ENCODE peak calls at places on chromosomes 7 and 10, in nine cellular contexts. E is mammary epithelial cell, S is PC-3, M is IMR-90, I is GM23248, R is colonic mucosa, C is HCT116, A is mesendoderm, Q is fibroblast of lung. W is an unnamed sample.

GRCh38 chr7:65339257-65339656 is 34.4 kb upstream of the ZNF92 start:
- DNase-seq in M (no peak), S (no peak), A (no peak), E (no peak), Q (no peak), I (no peak), C (no peak), R (no peak), W (no peak)

GRCh38 chr7:28920424-28920823 is 37.7 kb downstream of the TRIL start:
- DNase-seq in Q (no peak), A (no peak), C (no peak), E (no peak), M (peak; percentile 4), R (no peak), S (peak; percentile 32), I (peak; percentile 72), W (no peak)

GRCh38 chr10:79552143-79552542 is 8.1 kb downstream of the SFTPA2 start:
- DNase-seq in C (no peak), A (no peak), S (no peak), M (no peak), I (peak; percentile 29), Q (no peak), E (no peak), R (no peak), W (no peak)

GRCh38 chr7:13778967-13779366 is 210.5 kb downstream of the ETV1 start:
- DNase-seq in A (no peak), M (peak; percentile 35), Q (peak; percentile 21), R (no peak), I (peak; percentile 74), S (peak; percentile 92), E (peak; percentile 71), C (peak; percentile 61), W (no peak)

GRCh38 chr10:93437000-93437945 is 44.9 kb downstream of the MYOF start:
- DNase-seq in Q (peak; percentile 99), S (peak; percentile 91), M (peak; percentile 99), C (peak; percentile 86), R (no peak), I (peak; percentile 99), A (peak; percentile 98), E (peak; percentile 97), W (peak; percentile 37)

GRCh38 chr7:1274876-1275684 is 42.4 kb downstream of the UNCX start:
- DNase-seq in R (no peak), Q (no peak), E (no peak), S (no peak), M (no peak), I (no peak), A (no peak), C (no peak), W (no peak)

GRCh38 chr10:121260383-121260782 is 337.9 kb downstream of the FGFR2 start:
- DNase-seq in Q (no peak), S (peak; percentile 15), M (no peak), C (no peak), I (no peak), R (no peak), E (peak; percentile 65), A (no peak), W (no peak)

GRCh38 chr10:27724287-27724686 is 21.3 kb downstream of the MKX start:
- DNase-seq in I (peak; percentile 63), S (peak; percentile 17), A (peak; percentile 81), E (no peak), R (no peak), C (no peak), Q (no peak), M (no peak), W (peak; percentile 27)

GRCh38 chr7:333399-333776 is 43.4 kb downstream of the FOXL3 start:
- DNase-seq in C (no peak), R (peak; percentile 56), E (peak; percentile 21), S (peak; percentile 65), Q (no peak), A (no peak), M (no peak), I (peak; percentile 48), W (peak; percentile 46)

GRCh38 chr10:88781206-88781605 is 21.3 kb upstream of the LIPM start:
- DNase-seq in C (no peak), R (no peak), A (no peak), M (no peak), S (no peak), I (peak; percentile 19), Q (no peak), E (peak; percentile 53), W (no peak)

GRCh38 chr7:5692845-5693278 is 88.6 kb downstream of the RNF216 start:
- DNase-seq in M (peak; percentile 82), S (peak; percentile 89), Q (peak; percentile 92), R (no peak), E (peak; percentile 52), I (peak; percentile 85), A (no peak), C (no peak), W (no peak)

GRCh38 chr10:46549171-46550075 is 7.0 kb downstream of the GPRIN2 start:
- DNase-seq in A (no peak), S (no peak), M (no peak), I (no peak), C (no peak), Q (no peak), R (no peak), E (no peak), W (no peak)

GRCh38 chr10:72316748-72317435 is 37.8 kb downstream of the DNAJB12 start:
- DNase-seq in C (no peak), E (no peak), M (no peak), Q (no peak), R (peak; percentile 88), I (no peak), A (no peak), S (no peak), W (no peak)

GRCh38 chr10:49269523-49269922 is 29.4 kb upstream of the C10orf71 start:
- DNase-seq in S (no peak), A (no peak), I (no peak), R (no peak), M (no peak), E (no peak), Q (no peak), C (no peak), W (no peak)
- H3K9ac ChIP-seq in S (no peak overlapping the region), A (no peak overlapping the region), I (no peak overlapping the region), R (no peak overlapping the region), M (no peak overlapping the region), E (no peak overlapping the region), Q (no peak overlapping the region), C (no peak overlapping the region), W (no peak overlapping the region)

DNA sequence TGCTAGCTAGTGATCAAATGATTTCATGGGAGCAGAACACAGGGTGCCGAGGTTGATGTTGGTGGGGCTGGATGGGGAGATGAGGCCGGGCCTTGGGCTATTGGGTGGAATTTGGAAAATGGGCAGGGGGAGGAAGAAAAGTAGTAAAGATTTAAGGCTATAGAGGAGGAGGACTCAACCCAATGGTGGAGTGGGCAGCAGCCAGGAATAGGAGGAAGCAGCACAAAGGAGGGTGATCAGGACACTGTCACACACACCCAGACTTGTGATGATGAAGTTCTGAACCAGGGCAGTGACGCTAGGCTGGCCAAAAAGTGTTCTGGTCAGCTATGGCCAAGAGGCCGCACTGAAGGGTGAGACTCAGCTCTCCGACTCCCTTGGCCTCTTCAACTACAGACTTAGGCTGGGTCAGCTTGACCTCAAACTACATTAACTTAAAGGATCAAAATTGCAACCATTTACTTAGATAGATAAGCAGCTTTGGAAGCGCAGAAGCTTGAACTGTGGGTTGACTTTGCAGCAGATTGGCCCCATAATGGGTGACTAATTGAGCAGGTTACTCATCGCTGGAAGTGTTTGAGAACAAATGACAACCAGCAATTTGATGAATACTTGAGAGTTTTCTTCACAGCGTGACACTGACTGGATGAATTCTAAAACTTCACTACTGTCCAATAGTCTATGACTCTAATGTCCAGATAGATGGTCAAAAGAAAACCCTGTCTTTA is 29.4 kb upstream of the GPR26 start:
- DNase-seq in A (no peak), E (peak; percentile 40), C (peak; percentile 38), Q (no peak), I (peak; percentile 77), M (no peak), S (no peak), R (no peak), W (no peak)
- H3K9ac ChIP-seq in A (no peak overlapping the region), E (no peak overlapping the region), C (no peak overlapping the region), Q (no peak overlapping the region), I (no peak overlapping the region), M (no peak overlapping the region), S (no peak overlapping the region), R (no peak overlapping the region), W (no peak overlapping the region)

DNA sequence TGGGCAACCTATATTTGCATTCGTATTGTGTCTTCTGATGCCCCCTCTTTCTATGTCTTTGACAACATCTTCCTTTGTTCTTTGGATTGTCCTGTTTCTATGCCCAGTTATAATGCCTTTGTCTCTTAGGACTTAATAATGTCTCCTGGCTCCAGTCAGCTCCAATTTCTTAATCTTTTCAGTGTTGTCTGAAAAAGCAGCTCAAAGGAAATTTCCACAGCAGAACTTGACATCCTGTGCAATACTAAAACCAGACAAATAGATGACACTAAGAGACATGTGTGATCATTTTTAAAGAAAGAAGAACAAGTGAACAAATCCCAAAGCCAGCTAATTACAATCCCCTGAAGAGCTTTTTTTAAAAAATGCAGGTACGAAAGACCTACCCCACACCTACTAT is 47.7 kb upstream of the RNF148 start:
- DNase-seq in A (no peak), I (no peak), Q (no peak), S (no peak), M (no peak), C (no peak), E (no peak), R (no peak), W (no peak)
- H3K9ac ChIP-seq in A (no peak overlapping the region), I (no peak overlapping the region), Q (no peak overlapping the region), S (no peak overlapping the region), M (no peak overlapping the region), C (no peak overlapping the region), E (no peak overlapping the region), R (no peak overlapping the region), W (no peak overlapping the region)

GRCh38 chr7:7103343-7104313 is 78.7 kb upstream of the C1GALT1 start:
- DNase-seq in C (peak; percentile 48), Q (peak; percentile 87), I (peak; percentile 78), R (no peak), M (peak; percentile 74), E (peak; percentile 58), A (peak; percentile 72), S (peak; percentile 81), W (peak; percentile 55)

GRCh38 chr7:7104314-7104698 is 78.0 kb upstream of the C1GALT1 start:
- DNase-seq in M (no peak), Q (no peak), A (peak; percentile 69), E (no peak), S (no peak), R (no peak), C (no peak), I (no peak), W (no peak)

GRCh38 chr7:7100432-7100849 is 81.9 kb upstream of the C1GALT1 start:
- DNase-seq in C (no peak), I (no peak), S (no peak), M (no peak), Q (no peak), R (no peak), A (peak; percentile 99), E (peak; percentile 96), W (peak; percentile 68)

GRCh38 chr7:7104971-7105370 is 77.4 kb upstream of the C1GALT1 start:
- DNase-seq in M (no peak), A (peak; percentile 69), C (no peak), S (no peak), E (no peak), R (no peak), Q (no peak), I (no peak), W (no peak)

DNA sequence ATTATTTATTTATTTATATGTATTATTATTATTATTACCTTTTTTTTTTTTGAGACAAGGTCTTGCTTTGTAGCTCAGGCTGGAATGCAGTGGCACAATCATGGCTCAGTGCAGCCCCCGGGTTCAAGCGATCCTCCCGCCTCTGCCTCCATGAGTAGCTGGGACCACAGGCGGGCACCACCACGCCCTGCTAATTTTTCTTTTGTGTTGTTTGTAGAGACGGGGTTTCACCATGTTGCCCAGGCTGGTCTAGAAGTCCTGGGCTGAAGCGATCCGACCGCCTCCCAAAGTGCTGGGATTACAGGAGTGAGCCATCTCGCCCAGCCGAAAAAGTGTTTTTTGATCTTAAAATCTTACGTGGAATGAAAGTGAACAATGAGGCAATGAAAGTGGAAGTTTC is 79.4 kb upstream of the C1GALT1 start:
- DNase-seq in M (no peak), C (no peak), R (no peak), A (no peak), S (peak; percentile 23), I (no peak), Q (no peak), E (no peak), W (no peak)
- H3K9ac ChIP-seq in M (no peak overlapping the region), C (no peak overlapping the region), R (no peak overlapping the region), A (no peak overlapping the region), S (peak overlapping the region; percentile 36), I (no peak overlapping the region), Q (no peak overlapping the region), E (no peak overlapping the region), W (no peak overlapping the region)